ENCODE peak calls at places on chromosomes 11 and 22, in nine cellular contexts. One of them, this sample, is unnamed.

GRCh38 chr22:44181033-44181911 is 547 bp downstream of the PARVG start:
- DNase-seq in activated CD4-positive, alpha-beta T cell treated with anti-CD3 and anti-CD28 coated beads, Interleukin-2, amount 50 U/mL, for 48 hours: peak
- DNase-seq in naive thymus-derived CD4-positive, alpha-beta T cell: peak
- DNase-seq in cardiac fibroblast: no peak
- DNase-seq in GM04503: no peak
- DNase-seq in stimulated activated CD8-positive, alpha-beta memory T cell treated with anti-CD3 and anti-CD28 coated beads, Interleukin-4, amount 100 ng/mL, for 24 hours: peak
- DNase-seq in mesenteric fat pad: no peak
- DNase-seq in heart right ventricle: peak
- DNase-seq in activated B cell treated with CpG ODN at 0.5 μM for 24 hours: peak
- DNase-seq in this sample: no peak

GRCh38 chr22:23179381-23180294 is 671 bp upstream of the BCR start:
- DNase-seq in activated CD4-positive, alpha-beta T cell treated with anti-CD3 and anti-CD28 coated beads, Interleukin-2, amount 50 U/mL, for 48 hours: peak
- DNase-seq in naive thymus-derived CD4-positive, alpha-beta T cell: no peak
- DNase-seq in cardiac fibroblast: no peak
- DNase-seq in GM04503: no peak
- DNase-seq in stimulated activated CD8-positive, alpha-beta memory T cell treated with anti-CD3 and anti-CD28 coated beads, Interleukin-4, amount 100 ng/mL, for 24 hours: no peak
- DNase-seq in mesenteric fat pad: no peak
- DNase-seq in heart right ventricle: peak
- DNase-seq in activated B cell treated with CpG ODN at 0.5 μM for 24 hours: no peak
- DNase-seq in this sample: no peak

GRCh38 chr11:128686045-128686741 is 7.7 kb upstream of the FLI1 start:
- DNase-seq in activated CD4-positive, alpha-beta T cell treated with anti-CD3 and anti-CD28 coated beads, Interleukin-2, amount 50 U/mL, for 48 hours: no peak
- DNase-seq in naive thymus-derived CD4-positive, alpha-beta T cell: peak
- DNase-seq in cardiac fibroblast: no peak
- DNase-seq in GM04503: no peak
- DNase-seq in stimulated activated CD8-positive, alpha-beta memory T cell treated with anti-CD3 and anti-CD28 coated beads, Interleukin-4, amount 100 ng/mL, for 24 hours: no peak
- DNase-seq in mesenteric fat pad: no peak
- DNase-seq in heart right ventricle: no peak
- DNase-seq in activated B cell treated with CpG ODN at 0.5 μM for 24 hours: peak
- DNase-seq in this sample: no peak

GRCh38 chr22:36465232-36466021 is 16.0 kb downstream of the TXN2 start:
- DNase-seq in activated CD4-positive, alpha-beta T cell treated with anti-CD3 and anti-CD28 coated beads, Interleukin-2, amount 50 U/mL, for 48 hours: no peak
- DNase-seq in naive thymus-derived CD4-positive, alpha-beta T cell: no peak
- DNase-seq in cardiac fibroblast: peak
- DNase-seq in GM04503: no peak
- DNase-seq in stimulated activated CD8-positive, alpha-beta memory T cell treated with anti-CD3 and anti-CD28 coated beads, Interleukin-4, amount 100 ng/mL, for 24 hours: no peak
- DNase-seq in mesenteric fat pad: no peak
- DNase-seq in heart right ventricle: peak
- DNase-seq in activated B cell treated with CpG ODN at 0.5 μM for 24 hours: no peak
- DNase-seq in this sample: no peak

GRCh38 chr22:38572065-38572464 is 2.1 kb upstream of the DMC1 start:
- DNase-seq in activated CD4-positive, alpha-beta T cell treated with anti-CD3 and anti-CD28 coated beads, Interleukin-2, amount 50 U/mL, for 48 hours: peak
- DNase-seq in naive thymus-derived CD4-positive, alpha-beta T cell: peak
- DNase-seq in cardiac fibroblast: peak
- DNase-seq in GM04503: no peak
- DNase-seq in stimulated activated CD8-positive, alpha-beta memory T cell treated with anti-CD3 and anti-CD28 coated beads, Interleukin-4, amount 100 ng/mL, for 24 hours: no peak
- DNase-seq in mesenteric fat pad: no peak
- DNase-seq in heart right ventricle: no peak
- DNase-seq in activated B cell treated with CpG ODN at 0.5 μM for 24 hours: no peak
- DNase-seq in this sample: peak

GRCh38 chr11:23594755-23595154 is 734.5 kb upstream of the CCDC179 start:
- DNase-seq in activated CD4-positive, alpha-beta T cell treated with anti-CD3 and anti-CD28 coated beads, Interleukin-2, amount 50 U/mL, for 48 hours: no peak
- DNase-seq in naive thymus-derived CD4-positive, alpha-beta T cell: no peak
- DNase-seq in cardiac fibroblast: no peak
- DNase-seq in GM04503: no peak
- DNase-seq in stimulated activated CD8-positive, alpha-beta memory T cell treated with anti-CD3 and anti-CD28 coated beads, Interleukin-4, amount 100 ng/mL, for 24 hours: no peak
- DNase-seq in mesenteric fat pad: no peak
- DNase-seq in heart right ventricle: no peak
- DNase-seq in activated B cell treated with CpG ODN at 0.5 μM for 24 hours: no peak
- DNase-seq in this sample: no peak

GRCh38 chr11:70912226-70912840 is 340.0 kb downstream of the SHANK2 start:
- DNase-seq in activated CD4-positive, alpha-beta T cell treated with anti-CD3 and anti-CD28 coated beads, Interleukin-2, amount 50 U/mL, for 48 hours: peak
- DNase-seq in naive thymus-derived CD4-positive, alpha-beta T cell: no peak
- DNase-seq in cardiac fibroblast: no peak
- DNase-seq in GM04503: no peak
- DNase-seq in stimulated activated CD8-positive, alpha-beta memory T cell treated with anti-CD3 and anti-CD28 coated beads, Interleukin-4, amount 100 ng/mL, for 24 hours: no peak
- DNase-seq in mesenteric fat pad: no peak
- DNase-seq in heart right ventricle: no peak
- DNase-seq in activated B cell treated with CpG ODN at 0.5 μM for 24 hours: no peak
- DNase-seq in this sample: no peak

GRCh38 chr11:76674517-76675400 is 4.2 kb upstream of the LRRC32 start:
- DNase-seq in activated CD4-positive, alpha-beta T cell treated with anti-CD3 and anti-CD28 coated beads, Interleukin-2, amount 50 U/mL, for 48 hours: no peak
- DNase-seq in naive thymus-derived CD4-positive, alpha-beta T cell: no peak
- DNase-seq in cardiac fibroblast: no peak
- DNase-seq in GM04503: no peak
- DNase-seq in stimulated activated CD8-positive, alpha-beta memory T cell treated with anti-CD3 and anti-CD28 coated beads, Interleukin-4, amount 100 ng/mL, for 24 hours: no peak
- DNase-seq in mesenteric fat pad: no peak
- DNase-seq in heart right ventricle: no peak
- DNase-seq in activated B cell treated with CpG ODN at 0.5 μM for 24 hours: peak
- DNase-seq in this sample: no peak

GRCh38 chr11:111429066-111429506 is 50.0 kb upstream of the POU2AF1 start:
- DNase-seq in activated CD4-positive, alpha-beta T cell treated with anti-CD3 and anti-CD28 coated beads, Interleukin-2, amount 50 U/mL, for 48 hours: peak
- DNase-seq in naive thymus-derived CD4-positive, alpha-beta T cell: peak
- DNase-seq in cardiac fibroblast: peak
- DNase-seq in GM04503: peak
- DNase-seq in stimulated activated CD8-positive, alpha-beta memory T cell treated with anti-CD3 and anti-CD28 coated beads, Interleukin-4, amount 100 ng/mL, for 24 hours: peak
- DNase-seq in mesenteric fat pad: no peak
- DNase-seq in heart right ventricle: no peak
- DNase-seq in activated B cell treated with CpG ODN at 0.5 μM for 24 hours: no peak
- DNase-seq in this sample: peak

GRCh38 chr11:6570691-6571427 is 32.6 kb downstream of the RRP8 start:
- DNase-seq in activated CD4-positive, alpha-beta T cell treated with anti-CD3 and anti-CD28 coated beads, Interleukin-2, amount 50 U/mL, for 48 hours: no peak
- DNase-seq in naive thymus-derived CD4-positive, alpha-beta T cell: no peak
- DNase-seq in cardiac fibroblast: no peak
- DNase-seq in GM04503: no peak
- DNase-seq in stimulated activated CD8-positive, alpha-beta memory T cell treated with anti-CD3 and anti-CD28 coated beads, Interleukin-4, amount 100 ng/mL, for 24 hours: no peak
- DNase-seq in mesenteric fat pad: no peak
- DNase-seq in heart right ventricle: no peak
- DNase-seq in activated B cell treated with CpG ODN at 0.5 μM for 24 hours: no peak
- DNase-seq in this sample: no peak

GRCh38 chr11:30935861-30936260 is 349.7 kb upstream of the MPPED2 start:
- DNase-seq in activated CD4-positive, alpha-beta T cell treated with anti-CD3 and anti-CD28 coated beads, Interleukin-2, amount 50 U/mL, for 48 hours: no peak
- DNase-seq in naive thymus-derived CD4-positive, alpha-beta T cell: no peak
- DNase-seq in cardiac fibroblast: no peak
- DNase-seq in GM04503: no peak
- DNase-seq in stimulated activated CD8-positive, alpha-beta memory T cell treated with anti-CD3 and anti-CD28 coated beads, Interleukin-4, amount 100 ng/mL, for 24 hours: no peak
- DNase-seq in mesenteric fat pad: no peak
- DNase-seq in heart right ventricle: no peak
- DNase-seq in activated B cell treated with CpG ODN at 0.5 μM for 24 hours: no peak
- DNase-seq in this sample: no peak

GRCh38 chr22:43570531-43571144 is 158.8 kb downstream of the MPPED1 start:
- DNase-seq in activated CD4-positive, alpha-beta T cell treated with anti-CD3 and anti-CD28 coated beads, Interleukin-2, amount 50 U/mL, for 48 hours: no peak
- DNase-seq in naive thymus-derived CD4-positive, alpha-beta T cell: no peak
- DNase-seq in cardiac fibroblast: no peak
- DNase-seq in GM04503: no peak
- DNase-seq in stimulated activated CD8-positive, alpha-beta memory T cell treated with anti-CD3 and anti-CD28 coated beads, Interleukin-4, amount 100 ng/mL, for 24 hours: no peak
- DNase-seq in mesenteric fat pad: no peak
- DNase-seq in heart right ventricle: no peak
- DNase-seq in activated B cell treated with CpG ODN at 0.5 μM for 24 hours: no peak
- DNase-seq in this sample: no peak

GRCh38 chr11:102615077-102615893 is 9.8 kb downstream of the MMP20 start:
- DNase-seq in activated CD4-positive, alpha-beta T cell treated with anti-CD3 and anti-CD28 coated beads, Interleukin-2, amount 50 U/mL, for 48 hours: no peak
- DNase-seq in naive thymus-derived CD4-positive, alpha-beta T cell: no peak
- DNase-seq in cardiac fibroblast: no peak
- DNase-seq in GM04503: no peak
- DNase-seq in stimulated activated CD8-positive, alpha-beta memory T cell treated with anti-CD3 and anti-CD28 coated beads, Interleukin-4, amount 100 ng/mL, for 24 hours: no peak
- DNase-seq in mesenteric fat pad: no peak
- DNase-seq in heart right ventricle: no peak
- DNase-seq in activated B cell treated with CpG ODN at 0.5 μM for 24 hours: no peak
- DNase-seq in this sample: no peak

GRCh38 chr11:112612283-112612849 is 348.9 kb upstream of the NCAM1 start:
- DNase-seq in activated CD4-positive, alpha-beta T cell treated with anti-CD3 and anti-CD28 coated beads, Interleukin-2, amount 50 U/mL, for 48 hours: no peak
- DNase-seq in naive thymus-derived CD4-positive, alpha-beta T cell: no peak
- DNase-seq in cardiac fibroblast: no peak
- DNase-seq in GM04503: no peak
- DNase-seq in stimulated activated CD8-positive, alpha-beta memory T cell treated with anti-CD3 and anti-CD28 coated beads, Interleukin-4, amount 100 ng/mL, for 24 hours: no peak
- DNase-seq in mesenteric fat pad: no peak
- DNase-seq in heart right ventricle: no peak
- DNase-seq in activated B cell treated with CpG ODN at 0.5 μM for 24 hours: no peak
- DNase-seq in this sample: no peak

GRCh38 chr11:73227571-73228211 is 9.6 kb downstream of the P2RY2 start:
- DNase-seq in activated CD4-positive, alpha-beta T cell treated with anti-CD3 and anti-CD28 coated beads, Interleukin-2, amount 50 U/mL, for 48 hours: no peak
- DNase-seq in naive thymus-derived CD4-positive, alpha-beta T cell: no peak
- DNase-seq in cardiac fibroblast: no peak
- DNase-seq in GM04503: no peak
- DNase-seq in stimulated activated CD8-positive, alpha-beta memory T cell treated with anti-CD3 and anti-CD28 coated beads, Interleukin-4, amount 100 ng/mL, for 24 hours: no peak
- DNase-seq in mesenteric fat pad: peak
- DNase-seq in heart right ventricle: no peak
- DNase-seq in activated B cell treated with CpG ODN at 0.5 μM for 24 hours: peak
- DNase-seq in this sample: no peak

GRCh38 chr11:119460582-119460981 is 37.6 kb upstream of the THY1 start:
- DNase-seq in activated CD4-positive, alpha-beta T cell treated with anti-CD3 and anti-CD28 coated beads, Interleukin-2, amount 50 U/mL, for 48 hours: no peak
- DNase-seq in naive thymus-derived CD4-positive, alpha-beta T cell: no peak
- DNase-seq in cardiac fibroblast: peak
- DNase-seq in GM04503: peak
- DNase-seq in stimulated activated CD8-positive, alpha-beta memory T cell treated with anti-CD3 and anti-CD28 coated beads, Interleukin-4, amount 100 ng/mL, for 24 hours: no peak
- DNase-seq in mesenteric fat pad: no peak
- DNase-seq in heart right ventricle: no peak
- DNase-seq in activated B cell treated with CpG ODN at 0.5 μM for 24 hours: no peak
- DNase-seq in this sample: no peak

GRCh38 chr11:114183041-114183511 is 113.1 kb upstream of the NNMT start:
- DNase-seq in activated CD4-positive, alpha-beta T cell treated with anti-CD3 and anti-CD28 coated beads, Interleukin-2, amount 50 U/mL, for 48 hours: peak
- DNase-seq in naive thymus-derived CD4-positive, alpha-beta T cell: peak
- DNase-seq in cardiac fibroblast: no peak
- DNase-seq in GM04503: no peak
- DNase-seq in stimulated activated CD8-positive, alpha-beta memory T cell treated with anti-CD3 and anti-CD28 coated beads, Interleukin-4, amount 100 ng/mL, for 24 hours: peak
- DNase-seq in mesenteric fat pad: no peak
- DNase-seq in heart right ventricle: no peak
- DNase-seq in activated B cell treated with CpG ODN at 0.5 μM for 24 hours: no peak
- DNase-seq in this sample: peak

GRCh38 chr11:133501643-133502535 is 30.4 kb downstream of the OPCML start:
- DNase-seq in activated CD4-positive, alpha-beta T cell treated with anti-CD3 and anti-CD28 coated beads, Interleukin-2, amount 50 U/mL, for 48 hours: no peak
- DNase-seq in naive thymus-derived CD4-positive, alpha-beta T cell: no peak
- DNase-seq in cardiac fibroblast: no peak
- DNase-seq in GM04503: no peak
- DNase-seq in stimulated activated CD8-positive, alpha-beta memory T cell treated with anti-CD3 and anti-CD28 coated beads, Interleukin-4, amount 100 ng/mL, for 24 hours: no peak
- DNase-seq in mesenteric fat pad: no peak
- DNase-seq in heart right ventricle: peak
- DNase-seq in activated B cell treated with CpG ODN at 0.5 μM for 24 hours: no peak
- DNase-seq in this sample: no peak

GRCh38 chr22:46047841-46048595 is 71.1 kb upstream of the WNT7B start:
- DNase-seq in activated CD4-positive, alpha-beta T cell treated with anti-CD3 and anti-CD28 coated beads, Interleukin-2, amount 50 U/mL, for 48 hours: no peak
- DNase-seq in naive thymus-derived CD4-positive, alpha-beta T cell: no peak
- DNase-seq in cardiac fibroblast: no peak
- DNase-seq in GM04503: no peak
- DNase-seq in stimulated activated CD8-positive, alpha-beta memory T cell treated with anti-CD3 and anti-CD28 coated beads, Interleukin-4, amount 100 ng/mL, for 24 hours: no peak
- DNase-seq in mesenteric fat pad: peak
- DNase-seq in heart right ventricle: no peak
- DNase-seq in activated B cell treated with CpG ODN at 0.5 μM for 24 hours: no peak
- DNase-seq in this sample: no peak

GRCh38 chr11:111975076-111975806 is 38.1 kb downstream of the DIXDC1 start:
- DNase-seq in activated CD4-positive, alpha-beta T cell treated with anti-CD3 and anti-CD28 coated beads, Interleukin-2, amount 50 U/mL, for 48 hours: no peak
- DNase-seq in naive thymus-derived CD4-positive, alpha-beta T cell: no peak
- DNase-seq in cardiac fibroblast: no peak
- DNase-seq in GM04503: no peak
- DNase-seq in stimulated activated CD8-positive, alpha-beta memory T cell treated with anti-CD3 and anti-CD28 coated beads, Interleukin-4, amount 100 ng/mL, for 24 hours: no peak
- DNase-seq in mesenteric fat pad: no peak
- DNase-seq in heart right ventricle: peak
- DNase-seq in activated B cell treated with CpG ODN at 0.5 μM for 24 hours: no peak
- DNase-seq in this sample: peak

GRCh38 chr11:114553642-114554041 is 6.0 kb downstream of the NXPE1 start:
- DNase-seq in activated CD4-positive, alpha-beta T cell treated with anti-CD3 and anti-CD28 coated beads, Interleukin-2, amount 50 U/mL, for 48 hours: no peak
- DNase-seq in naive thymus-derived CD4-positive, alpha-beta T cell: no peak
- DNase-seq in cardiac fibroblast: no peak
- DNase-seq in GM04503: no peak
- DNase-seq in stimulated activated CD8-positive, alpha-beta memory T cell treated with anti-CD3 and anti-CD28 coated beads, Interleukin-4, amount 100 ng/mL, for 24 hours: no peak
- DNase-seq in mesenteric fat pad: no peak
- DNase-seq in heart right ventricle: no peak
- DNase-seq in activated B cell treated with CpG ODN at 0.5 μM for 24 hours: no peak
- DNase-seq in this sample: no peak

GRCh38 chr22:31609716-31610115 is 52.3 kb downstream of the PISD start:
- DNase-seq in activated CD4-positive, alpha-beta T cell treated with anti-CD3 and anti-CD28 coated beads, Interleukin-2, amount 50 U/mL, for 48 hours: no peak
- DNase-seq in naive thymus-derived CD4-positive, alpha-beta T cell: no peak
- DNase-seq in cardiac fibroblast: no peak
- DNase-seq in GM04503: no peak
- DNase-seq in stimulated activated CD8-positive, alpha-beta memory T cell treated with anti-CD3 and anti-CD28 coated beads, Interleukin-4, amount 100 ng/mL, for 24 hours: no peak
- DNase-seq in mesenteric fat pad: no peak
- DNase-seq in heart right ventricle: no peak
- DNase-seq in activated B cell treated with CpG ODN at 0.5 μM for 24 hours: no peak
- DNase-seq in this sample: no peak

GRCh38 chr11:22703040-22703439 is 36.6 kb downstream of the GAS2 start:
- DNase-seq in activated CD4-positive, alpha-beta T cell treated with anti-CD3 and anti-CD28 coated beads, Interleukin-2, amount 50 U/mL, for 48 hours: no peak
- DNase-seq in naive thymus-derived CD4-positive, alpha-beta T cell: peak
- DNase-seq in cardiac fibroblast: peak
- DNase-seq in GM04503: no peak
- DNase-seq in stimulated activated CD8-positive, alpha-beta memory T cell treated with anti-CD3 and anti-CD28 coated beads, Interleukin-4, amount 100 ng/mL, for 24 hours: no peak
- DNase-seq in mesenteric fat pad: no peak
- DNase-seq in heart right ventricle: no peak
- DNase-seq in activated B cell treated with CpG ODN at 0.5 μM for 24 hours: no peak
- DNase-seq in this sample: peak

GRCh38 chr11:75513250-75513649 is 12.5 kb downstream of the GDPD5 start:
- DNase-seq in activated CD4-positive, alpha-beta T cell treated with anti-CD3 and anti-CD28 coated beads, Interleukin-2, amount 50 U/mL, for 48 hours: no peak
- DNase-seq in naive thymus-derived CD4-positive, alpha-beta T cell: no peak
- DNase-seq in cardiac fibroblast: peak
- DNase-seq in GM04503: no peak
- DNase-seq in stimulated activated CD8-positive, alpha-beta memory T cell treated with anti-CD3 and anti-CD28 coated beads, Interleukin-4, amount 100 ng/mL, for 24 hours: no peak
- DNase-seq in mesenteric fat pad: no peak
- DNase-seq in heart right ventricle: no peak
- DNase-seq in activated B cell treated with CpG ODN at 0.5 μM for 24 hours: no peak
- DNase-seq in this sample: no peak

GRCh38 chr11:7536102-7536501 is 22.3 kb downstream of the PPFIBP2 start:
- DNase-seq in activated CD4-positive, alpha-beta T cell treated with anti-CD3 and anti-CD28 coated beads, Interleukin-2, amount 50 U/mL, for 48 hours: no peak
- DNase-seq in naive thymus-derived CD4-positive, alpha-beta T cell: no peak
- DNase-seq in cardiac fibroblast: no peak
- DNase-seq in GM04503: no peak
- DNase-seq in stimulated activated CD8-positive, alpha-beta memory T cell treated with anti-CD3 and anti-CD28 coated beads, Interleukin-4, amount 100 ng/mL, for 24 hours: no peak
- DNase-seq in mesenteric fat pad: no peak
- DNase-seq in heart right ventricle: no peak
- DNase-seq in activated B cell treated with CpG ODN at 0.5 μM for 24 hours: no peak
- DNase-seq in this sample: peak

GRCh38 chr11:128279861-128280260 is 307.5 kb downstream of the ETS1 start:
- DNase-seq in activated CD4-positive, alpha-beta T cell treated with anti-CD3 and anti-CD28 coated beads, Interleukin-2, amount 50 U/mL, for 48 hours: no peak
- DNase-seq in naive thymus-derived CD4-positive, alpha-beta T cell: no peak
- DNase-seq in cardiac fibroblast: no peak
- DNase-seq in GM04503: peak
- DNase-seq in stimulated activated CD8-positive, alpha-beta memory T cell treated with anti-CD3 and anti-CD28 coated beads, Interleukin-4, amount 100 ng/mL, for 24 hours: no peak
- DNase-seq in mesenteric fat pad: no peak
- DNase-seq in heart right ventricle: no peak
- DNase-seq in activated B cell treated with CpG ODN at 0.5 μM for 24 hours: no peak
- DNase-seq in this sample: no peak

GRCh38 chr11:65262381-65262680 is 569 bp downstream of the POLA2 start:
- DNase-seq in activated CD4-positive, alpha-beta T cell treated with anti-CD3 and anti-CD28 coated beads, Interleukin-2, amount 50 U/mL, for 48 hours: no peak
- DNase-seq in naive thymus-derived CD4-positive, alpha-beta T cell: no peak
- DNase-seq in cardiac fibroblast: peak
- DNase-seq in GM04503: no peak
- DNase-seq in stimulated activated CD8-positive, alpha-beta memory T cell treated with anti-CD3 and anti-CD28 coated beads, Interleukin-4, amount 100 ng/mL, for 24 hours: no peak
- DNase-seq in mesenteric fat pad: no peak
- DNase-seq in heart right ventricle: no peak
- DNase-seq in activated B cell treated with CpG ODN at 0.5 μM for 24 hours: no peak
- DNase-seq in this sample: no peak

GRCh38 chr22:36325163-36326031 is 62.4 kb downstream of the MYH9 start:
- DNase-seq in activated CD4-positive, alpha-beta T cell treated with anti-CD3 and anti-CD28 coated beads, Interleukin-2, amount 50 U/mL, for 48 hours: no peak
- DNase-seq in naive thymus-derived CD4-positive, alpha-beta T cell: no peak
- DNase-seq in cardiac fibroblast: peak
- DNase-seq in GM04503: peak
- DNase-seq in stimulated activated CD8-positive, alpha-beta memory T cell treated with anti-CD3 and anti-CD28 coated beads, Interleukin-4, amount 100 ng/mL, for 24 hours: no peak
- DNase-seq in mesenteric fat pad: no peak
- DNase-seq in heart right ventricle: no peak
- DNase-seq in activated B cell treated with CpG ODN at 0.5 μM for 24 hours: no peak
- DNase-seq in this sample: no peak

GRCh38 chr22:46579751-46580449 is 40.3 kb upstream of the GRAMD4 start:
- DNase-seq in activated CD4-positive, alpha-beta T cell treated with anti-CD3 and anti-CD28 coated beads, Interleukin-2, amount 50 U/mL, for 48 hours: no peak
- DNase-seq in naive thymus-derived CD4-positive, alpha-beta T cell: no peak
- DNase-seq in cardiac fibroblast: no peak
- DNase-seq in GM04503: no peak
- DNase-seq in stimulated activated CD8-positive, alpha-beta memory T cell treated with anti-CD3 and anti-CD28 coated beads, Interleukin-4, amount 100 ng/mL, for 24 hours: no peak
- DNase-seq in mesenteric fat pad: no peak
- DNase-seq in heart right ventricle: peak
- DNase-seq in activated B cell treated with CpG ODN at 0.5 μM for 24 hours: no peak
- DNase-seq in this sample: no peak

GRCh38 chr11:61021661-61022212 is 50.3 kb downstream of the CD6 start:
- DNase-seq in activated CD4-positive, alpha-beta T cell treated with anti-CD3 and anti-CD28 coated beads, Interleukin-2, amount 50 U/mL, for 48 hours: peak
- DNase-seq in naive thymus-derived CD4-positive, alpha-beta T cell: peak
- DNase-seq in cardiac fibroblast: no peak
- DNase-seq in GM04503: no peak
- DNase-seq in stimulated activated CD8-positive, alpha-beta memory T cell treated with anti-CD3 and anti-CD28 coated beads, Interleukin-4, amount 100 ng/mL, for 24 hours: peak
- DNase-seq in mesenteric fat pad: no peak
- DNase-seq in heart right ventricle: no peak
- DNase-seq in activated B cell treated with CpG ODN at 0.5 μM for 24 hours: peak
- DNase-seq in this sample: no peak

GRCh38 chr11:124315052-124315451 is 1.3 kb upstream of the OR8D1 start:
- DNase-seq in activated CD4-positive, alpha-beta T cell treated with anti-CD3 and anti-CD28 coated beads, Interleukin-2, amount 50 U/mL, for 48 hours: no peak
- DNase-seq in naive thymus-derived CD4-positive, alpha-beta T cell: no peak
- DNase-seq in cardiac fibroblast: no peak
- DNase-seq in GM04503: no peak
- DNase-seq in stimulated activated CD8-positive, alpha-beta memory T cell treated with anti-CD3 and anti-CD28 coated beads, Interleukin-4, amount 100 ng/mL, for 24 hours: no peak
- DNase-seq in mesenteric fat pad: no peak
- DNase-seq in heart right ventricle: no peak
- DNase-seq in activated B cell treated with CpG ODN at 0.5 μM for 24 hours: no peak
- DNase-seq in this sample: peak